ENCODE peak calls at places on chromosomes 13 and 19, in eight cellular contexts. R is SJSA1; P is stomach; K is BJ; J is mesothelial cell of epicardium; S is activated B cell treated with CpG ODN at 0.5 μM for 24 hours; Q is effector memory CD8-positive, alpha-beta T cell; G is trophoblast cell. L is an unnamed sample.

GRCh38 chr13:30456290-30456689 is 9.4 kb downstream of the HMGB1 start:
- DNase-seq in S (no peak), J (no peak), Q (no peak), G (no peak), P (no peak), R (no peak), K (no peak), L (no peak)

GRCh38 chr13:31160857-31161582 is 684 bp downstream of the HSPH1 start:
- DNase-seq in S (peak; percentile 55), R (peak; percentile 36), Q (peak; percentile 52), P (peak; percentile 60), K (no peak), J (peak; percentile 77), G (peak; percentile 59), L (peak; percentile 24)

GRCh38 chr13:87671824-87672603 is 843 bp downstream of the SLITRK5 start:
- DNase-seq in P (no peak), K (no peak), J (peak; percentile 50), G (no peak), R (no peak), S (no peak), Q (no peak), L (no peak)

GRCh38 chr13:44368599-44369368 is 4.8 kb upstream of the SERP2 start:
- DNase-seq in G (no peak), P (no peak), K (no peak), S (no peak), J (no peak), Q (no peak), R (peak; percentile 52), L (no peak)

GRCh38 chr13:21584973-21585592 is 18.9 kb downstream of the MICU2 start:
- DNase-seq in S (no peak), J (no peak), G (no peak), K (no peak), R (no peak), Q (no peak), P (no peak), L (no peak)

GRCh38 chr13:20301391-20302071 is 69.4 kb upstream of the GJB6 start:
- DNase-seq in G (no peak), K (no peak), P (no peak), J (no peak), S (no peak), Q (no peak), R (no peak), L (no peak)

GRCh38 chr19:36115453-36116343 is at the start of gene TBCB:
- DNase-seq in Q (no peak), P (peak; percentile 84), R (peak; percentile 59), J (no peak), G (no peak), S (no peak), K (no peak), L (no peak)

GRCh38 chr13:99630269-99630898 is 129.1 kb downstream of the TM9SF2 start:
- DNase-seq in Q (no peak), G (no peak), R (no peak), K (no peak), S (no peak), J (no peak), P (no peak), L (no peak)

GRCh38 chr19:32450217-32450616 is 44.6 kb downstream of the DPY19L3 start:
- DNase-seq in P (no peak), Q (no peak), G (no peak), K (no peak), J (no peak), S (no peak), R (no peak), L (no peak)

GRCh38 chr19:38538793-38539528 is 78.8 kb downstream of the MAP4K1 start:
- DNase-seq in Q (peak; percentile 24), S (no peak), R (no peak), P (no peak), G (no peak), J (no peak), K (no peak), L (no peak)

GRCh38 chr19:6452223-6452614 is 7.4 kb downstream of the SLC25A23 start:
- DNase-seq in P (no peak), J (no peak), G (no peak), S (no peak), K (no peak), R (no peak), Q (no peak), L (no peak)

GRCh38 chr13:76912476-76912875 is 26.3 kb upstream of the KCTD12 start:
- DNase-seq in Q (no peak), K (no peak), G (no peak), S (no peak), P (no peak), J (no peak), R (no peak), L (no peak)

GRCh38 chr13:35879111-35879510 is 252.1 kb downstream of the DCLK1 start:
- DNase-seq in R (no peak), Q (no peak), P (no peak), J (no peak), S (no peak), G (no peak), K (no peak), L (no peak)

GRCh38 chr19:33463194-33463593 is 58.4 kb downstream of the PEPD start:
- DNase-seq in J (no peak), P (no peak), G (no peak), K (no peak), R (no peak), S (no peak), Q (no peak), L (no peak)

GRCh38 chr19:29413435-29413834 is 112.4 kb upstream of the VSTM2B start:
- DNase-seq in R (no peak), J (no peak), Q (no peak), S (no peak), K (no peak), G (no peak), P (no peak), L (no peak)

L was measured in NCI-H1105 treated with DMSO at 0.1 percent for 48 hours.